ENCODE peak calls at places on chromosomes 3 and 15, in seven cellular contexts. One of them, this sample, is unnamed. For H3K4me1 and H3K27me3, the result is how much of the 10 kb centered on the place peaks cover.

GRCh38 chr15:25541228-25541627 is 102.4 kb upstream of the UBE3A start:
- DNase-seq in hepatocyte: no peak
- DNase-seq in PC-3: no peak
- DNase-seq in heart left ventricle: no peak
- DNase-seq in endodermal cell: no peak
- DNase-seq in fibroblast of lung: no peak
- DNase-seq in left ventricle myocardium inferior: no peak
- DNase-seq in this sample: no peak

GRCh38 chr3:32238816-32239637 is 547 bp downstream of the CMTM8 start:
- DNase-seq in hepatocyte: peak
- DNase-seq in PC-3: peak
- DNase-seq in heart left ventricle: peak
- DNase-seq in endodermal cell: peak
- DNase-seq in fibroblast of lung: peak
- DNase-seq in left ventricle myocardium inferior: peak
- DNase-seq in this sample: no peak

GRCh38 chr3:49378249-49378899 is 20.2 kb upstream of the GPX1 start:
- DNase-seq in hepatocyte: no peak
- DNase-seq in PC-3: peak
- DNase-seq in heart left ventricle: no peak
- DNase-seq in endodermal cell: no peak
- DNase-seq in fibroblast of lung: peak
- DNase-seq in left ventricle myocardium inferior: peak
- DNase-seq in this sample: peak

GRCh38 chr3:61927332-61927731 is 366.0 kb downstream of the PTPRG start:
- DNase-seq in hepatocyte: peak
- DNase-seq in PC-3: no peak
- DNase-seq in heart left ventricle: peak
- DNase-seq in endodermal cell: peak
- DNase-seq in fibroblast of lung: peak
- DNase-seq in left ventricle myocardium inferior: peak
- DNase-seq in this sample: peak

GRCh38 chr3:69320867-69321266 is 65.0 kb downstream of the FRMD4B start:
- DNase-seq in hepatocyte: no peak
- DNase-seq in PC-3: no peak
- DNase-seq in heart left ventricle: no peak
- DNase-seq in endodermal cell: no peak
- DNase-seq in fibroblast of lung: peak
- DNase-seq in left ventricle myocardium inferior: peak
- DNase-seq in this sample: no peak

GRCh38 chr15:57133127-57133968 is 214.9 kb downstream of the TCF12 start:
- DNase-seq in hepatocyte: no peak
- DNase-seq in PC-3: no peak
- DNase-seq in heart left ventricle: no peak
- DNase-seq in endodermal cell: no peak
- DNase-seq in fibroblast of lung: no peak
- DNase-seq in left ventricle myocardium inferior: no peak
- DNase-seq in this sample: no peak

GRCh38 chr15:31857194-31857593 is 173.1 kb upstream of the CHRNA7 start:
- DNase-seq in hepatocyte: no peak
- DNase-seq in PC-3: no peak
- DNase-seq in heart left ventricle: no peak
- DNase-seq in endodermal cell: peak
- DNase-seq in fibroblast of lung: no peak
- DNase-seq in left ventricle myocardium inferior: no peak
- DNase-seq in this sample: no peak

GRCh38 chr3:114290911-114291901 is 2.6 kb upstream of the TIGIT start:
- DNase-seq in hepatocyte: peak
- DNase-seq in PC-3: peak
- DNase-seq in heart left ventricle: peak
- DNase-seq in endodermal cell: peak
- DNase-seq in fibroblast of lung: peak
- DNase-seq in left ventricle myocardium inferior: peak
- DNase-seq in this sample: no peak

GRCh38 chr3:54756330-54756731 is 171.5 kb downstream of the LRTM1 start:
- DNase-seq in hepatocyte: peak
- DNase-seq in PC-3: no peak
- DNase-seq in heart left ventricle: no peak
- DNase-seq in endodermal cell: no peak
- DNase-seq in fibroblast of lung: peak
- DNase-seq in left ventricle myocardium inferior: no peak
- DNase-seq in this sample: no peak

GRCh38 chr15:39209548-39210211 is 371.2 kb upstream of the THBS1 start:
- DNase-seq in hepatocyte: no peak
- DNase-seq in PC-3: no peak
- DNase-seq in heart left ventricle: no peak
- DNase-seq in endodermal cell: no peak
- DNase-seq in fibroblast of lung: no peak
- DNase-seq in left ventricle myocardium inferior: no peak
- DNase-seq in this sample: no peak

GRCh38 chr15:39215006-39215405 is 365.9 kb upstream of the THBS1 start:
- DNase-seq in hepatocyte: no peak
- DNase-seq in PC-3: no peak
- DNase-seq in heart left ventricle: no peak
- DNase-seq in endodermal cell: no peak
- DNase-seq in fibroblast of lung: peak
- DNase-seq in left ventricle myocardium inferior: no peak
- DNase-seq in this sample: no peak

GRCh38 chr15:39213385-39213840 is 367.5 kb upstream of the THBS1 start:
- DNase-seq in hepatocyte: peak
- DNase-seq in PC-3: peak
- DNase-seq in heart left ventricle: peak
- DNase-seq in endodermal cell: peak
- DNase-seq in fibroblast of lung: peak
- DNase-seq in left ventricle myocardium inferior: peak
- DNase-seq in this sample: peak

GRCh38 chr15:39208187-39208586 is 372.7 kb upstream of the THBS1 start:
- DNase-seq in hepatocyte: no peak
- DNase-seq in PC-3: no peak
- DNase-seq in heart left ventricle: no peak
- DNase-seq in endodermal cell: no peak
- DNase-seq in fibroblast of lung: no peak
- DNase-seq in left ventricle myocardium inferior: no peak
- DNase-seq in this sample: no peak

GRCh38 chr15:39211108-39211979 is 369.5 kb upstream of the THBS1 start:
- DNase-seq in hepatocyte: no peak
- DNase-seq in PC-3: no peak
- DNase-seq in heart left ventricle: no peak
- DNase-seq in endodermal cell: no peak
- DNase-seq in fibroblast of lung: no peak
- DNase-seq in left ventricle myocardium inferior: no peak
- DNase-seq in this sample: no peak
- H3K4me1 ChIP-seq in hepatocyte: under half
- H3K4me1 ChIP-seq in PC-3: under half
- H3K4me1 ChIP-seq in heart left ventricle: under half
- H3K4me1 ChIP-seq in endodermal cell: under half
- H3K4me1 ChIP-seq in fibroblast of lung: under half
- H3K4me1 ChIP-seq in left ventricle myocardium inferior: under half
- H3K4me1 ChIP-seq in this sample: under half

GRCh38 chr3:40044487-40044886 is 235.1 kb downstream of the MYRIP start:
- DNase-seq in hepatocyte: no peak
- DNase-seq in PC-3: no peak
- DNase-seq in heart left ventricle: no peak
- DNase-seq in endodermal cell: no peak
- DNase-seq in fibroblast of lung: no peak
- DNase-seq in left ventricle myocardium inferior: no peak
- DNase-seq in this sample: peak

GRCh38 chr3:40042752-40043443 is 233.5 kb downstream of the MYRIP start:
- DNase-seq in hepatocyte: no peak
- DNase-seq in PC-3: no peak
- DNase-seq in heart left ventricle: no peak
- DNase-seq in endodermal cell: no peak
- DNase-seq in fibroblast of lung: no peak
- DNase-seq in left ventricle myocardium inferior: no peak
- DNase-seq in this sample: peak

GRCh38 chr3:40046149-40046548 is 236.7 kb downstream of the MYRIP start:
- DNase-seq in hepatocyte: no peak
- DNase-seq in PC-3: no peak
- DNase-seq in heart left ventricle: no peak
- DNase-seq in endodermal cell: no peak
- DNase-seq in fibroblast of lung: no peak
- DNase-seq in left ventricle myocardium inferior: no peak
- DNase-seq in this sample: no peak

GRCh38 chr3:40047406-40047805 is 238.0 kb downstream of the MYRIP start:
- DNase-seq in hepatocyte: no peak
- DNase-seq in PC-3: no peak
- DNase-seq in heart left ventricle: no peak
- DNase-seq in endodermal cell: no peak
- DNase-seq in fibroblast of lung: no peak
- DNase-seq in left ventricle myocardium inferior: no peak
- DNase-seq in this sample: no peak

DNA sequence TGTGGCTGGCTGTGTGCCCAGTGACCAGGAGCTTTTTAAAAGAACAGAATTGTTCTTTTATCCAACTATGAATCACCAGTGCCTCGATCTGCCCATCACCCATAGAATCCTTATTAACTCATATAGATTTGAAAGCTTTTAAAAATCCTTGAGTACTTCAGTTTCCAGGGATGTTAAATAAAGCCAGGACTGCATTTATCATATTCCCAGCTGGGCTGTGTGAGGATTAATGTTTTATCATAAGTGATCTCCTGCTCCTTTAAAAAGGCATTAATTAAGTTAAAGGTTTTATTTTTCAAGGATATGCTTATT is 234.0 kb downstream of the MYRIP start:
- DNase-seq in hepatocyte: peak
- DNase-seq in PC-3: no peak
- DNase-seq in heart left ventricle: no peak
- DNase-seq in endodermal cell: no peak
- DNase-seq in fibroblast of lung: no peak
- DNase-seq in left ventricle myocardium inferior: no peak
- DNase-seq in this sample: peak
- TF ChIP-seq CTCF in hepatocyte: no peak
- TF ChIP-seq CTCF in PC-3: no peak
- TF ChIP-seq CTCF in heart left ventricle: no peak
- TF ChIP-seq CTCF in endodermal cell: no peak
- TF ChIP-seq CTCF in fibroblast of lung: no peak
- TF ChIP-seq CTCF in left ventricle myocardium inferior: no peak
- TF ChIP-seq CTCF in this sample: no peak

GRCh38 chr3:192918275-192918588 is 576 bp upstream of the MB21D2 start:
- DNase-seq in hepatocyte: no peak
- DNase-seq in PC-3: no peak
- DNase-seq in heart left ventricle: no peak
- DNase-seq in endodermal cell: no peak
- DNase-seq in fibroblast of lung: no peak
- DNase-seq in left ventricle myocardium inferior: no peak
- DNase-seq in this sample: no peak
- H3K27me3 ChIP-seq in hepatocyte: under half
- H3K27me3 ChIP-seq in PC-3: under half
- H3K27me3 ChIP-seq in heart left ventricle: under half
- H3K27me3 ChIP-seq in endodermal cell: under half
- H3K27me3 ChIP-seq in fibroblast of lung: under half
- H3K27me3 ChIP-seq in left ventricle myocardium inferior: under half
- H3K27me3 ChIP-seq in this sample: under half

GRCh38 chr15:88748081-88748480 is 55.2 kb upstream of the ACAN start:
- DNase-seq in hepatocyte: no peak
- DNase-seq in PC-3: no peak
- DNase-seq in heart left ventricle: no peak
- DNase-seq in endodermal cell: no peak
- DNase-seq in fibroblast of lung: no peak
- DNase-seq in left ventricle myocardium inferior: no peak
- DNase-seq in this sample: no peak

GRCh38 chr15:88745075-88745474 is 58.2 kb upstream of the ACAN start:
- DNase-seq in hepatocyte: no peak
- DNase-seq in PC-3: no peak
- DNase-seq in heart left ventricle: no peak
- DNase-seq in endodermal cell: no peak
- DNase-seq in fibroblast of lung: no peak
- DNase-seq in left ventricle myocardium inferior: no peak
- DNase-seq in this sample: no peak

GRCh38 chr15:88747626-88748025 is 55.6 kb upstream of the ACAN start:
- DNase-seq in hepatocyte: no peak
- DNase-seq in PC-3: no peak
- DNase-seq in heart left ventricle: no peak
- DNase-seq in endodermal cell: no peak
- DNase-seq in fibroblast of lung: no peak
- DNase-seq in left ventricle myocardium inferior: no peak
- DNase-seq in this sample: no peak

GRCh38 chr15:88745696-88746095 is 57.5 kb upstream of the ACAN start:
- DNase-seq in hepatocyte: no peak
- DNase-seq in PC-3: peak
- DNase-seq in heart left ventricle: no peak
- DNase-seq in endodermal cell: no peak
- DNase-seq in fibroblast of lung: peak
- DNase-seq in left ventricle myocardium inferior: no peak
- DNase-seq in this sample: peak

DNA sequence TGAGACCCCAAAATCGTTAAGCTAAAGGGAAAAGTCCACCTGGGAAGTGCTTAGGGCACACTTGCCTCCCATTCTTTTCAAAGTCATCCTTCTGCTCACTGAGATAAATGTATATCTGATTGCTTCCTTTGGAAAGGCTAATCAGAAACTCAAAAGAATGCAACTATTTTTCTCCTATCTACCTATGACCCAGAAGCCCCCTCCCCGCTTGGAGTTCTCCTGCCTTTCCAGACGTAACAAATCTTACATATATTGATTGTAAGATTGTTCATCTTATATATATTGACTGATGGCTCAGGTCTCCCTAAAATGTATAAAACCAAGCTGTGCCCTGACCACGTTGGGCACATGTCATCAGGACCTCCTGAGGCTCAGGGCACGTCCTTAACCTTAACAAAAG is 56.8 kb upstream of the ACAN start:
- DNase-seq in hepatocyte: no peak
- DNase-seq in PC-3: no peak
- DNase-seq in heart left ventricle: no peak
- DNase-seq in endodermal cell: no peak
- DNase-seq in fibroblast of lung: no peak
- DNase-seq in left ventricle myocardium inferior: no peak
- DNase-seq in this sample: no peak
- H3K4me1 ChIP-seq in hepatocyte: under half
- H3K4me1 ChIP-seq in PC-3: under half
- H3K4me1 ChIP-seq in heart left ventricle: under half
- H3K4me1 ChIP-seq in endodermal cell: under half
- H3K4me1 ChIP-seq in fibroblast of lung: under half
- H3K4me1 ChIP-seq in left ventricle myocardium inferior: under half
- H3K4me1 ChIP-seq in this sample: under half